ENCODE peak calls at places on chromosomes 5 and 9, in four cellular contexts. One of them, this sample, is unnamed.

GRCh38 chr9:115006660-115007059 is 76.3 kb upstream of the TNFSF8 start:
- DNase-seq in gastrocnemius medialis: no peak
- DNase-seq in sigmoid colon: no peak
- DNase-seq in astrocyte: peak; percentile 98
- DNase-seq in this sample: peak; percentile 82

GRCh38 chr5:141597394-141597793 is 21.4 kb downstream of the DIAPH1 start:
- DNase-seq in gastrocnemius medialis: no peak
- DNase-seq in sigmoid colon: no peak
- DNase-seq in astrocyte: no peak
- DNase-seq in this sample: no peak

GRCh38 chr5:181069767-181070491 is 29.9 kb downstream of the BTNL9 start:
- DNase-seq in gastrocnemius medialis: no peak
- DNase-seq in sigmoid colon: no peak
- DNase-seq in astrocyte: no peak
- DNase-seq in this sample: no peak

GRCh38 chr5:146967646-146968045 is 89.1 kb upstream of the PPP2R2B start:
- DNase-seq in gastrocnemius medialis: no peak
- DNase-seq in sigmoid colon: no peak
- DNase-seq in astrocyte: no peak
- DNase-seq in this sample: no peak

GRCh38 chr9:17942498-17942897 is 363.6 kb downstream of the SH3GL2 start:
- DNase-seq in gastrocnemius medialis: no peak
- DNase-seq in sigmoid colon: no peak
- DNase-seq in astrocyte: no peak
- DNase-seq in this sample: no peak

GRCh38 chr5:140038373-140038957 is 4.6 kb downstream of the NRG2 start:
- DNase-seq in gastrocnemius medialis: no peak
- DNase-seq in sigmoid colon: no peak
- DNase-seq in astrocyte: no peak
- DNase-seq in this sample: no peak

GRCh38 chr5:172645271-172645670 is 4.2 kb downstream of the NEURL1B start:
- DNase-seq in gastrocnemius medialis: no peak
- DNase-seq in sigmoid colon: no peak
- DNase-seq in astrocyte: no peak
- DNase-seq in this sample: no peak

GRCh38 chr5:137320056-137321045 is 178.8 kb downstream of the SPOCK1 start:
- DNase-seq in gastrocnemius medialis: peak; percentile 16
- DNase-seq in sigmoid colon: no peak
- DNase-seq in astrocyte: peak; percentile 68
- DNase-seq in this sample: peak; percentile 58

GRCh38 chr5:4785971-4786370 is 354.2 kb upstream of the ADAMTS16 start:
- DNase-seq in gastrocnemius medialis: no peak
- DNase-seq in sigmoid colon: no peak
- DNase-seq in astrocyte: no peak
- DNase-seq in this sample: no peak

GRCh38 chr9:124660341-124660801 is 110.7 kb downstream of the NR6A1 start:
- DNase-seq in gastrocnemius medialis: no peak
- DNase-seq in sigmoid colon: no peak
- DNase-seq in astrocyte: peak; percentile 78
- DNase-seq in this sample: peak; percentile 56

GRCh38 chr5:142845954-142846398 is 75.8 kb downstream of the ARHGAP26 start:
- DNase-seq in gastrocnemius medialis: no peak
- DNase-seq in sigmoid colon: no peak
- DNase-seq in astrocyte: no peak
- DNase-seq in this sample: no peak

GRCh38 chr9:35156781-35157180 is 5.0 kb upstream of the UNC13B start:
- DNase-seq in gastrocnemius medialis: no peak
- DNase-seq in sigmoid colon: no peak
- DNase-seq in astrocyte: no peak
- DNase-seq in this sample: no peak

GRCh38 chr5:154092356-154092755 is 53.6 kb downstream of the MFAP3 start:
- DNase-seq in gastrocnemius medialis: no peak
- DNase-seq in sigmoid colon: no peak
- DNase-seq in astrocyte: peak; percentile 37
- DNase-seq in this sample: peak; percentile 24

GRCh38 chr9:92455217-92455616 is 27.1 kb downstream of the ASPN start:
- DNase-seq in gastrocnemius medialis: no peak
- DNase-seq in sigmoid colon: no peak
- DNase-seq in astrocyte: no peak
- DNase-seq in this sample: no peak

GRCh38 chr5:10162468-10162867 is 87.2 kb downstream of the ATPSCKMT start:
- DNase-seq in gastrocnemius medialis: no peak
- DNase-seq in sigmoid colon: no peak
- DNase-seq in astrocyte: no peak
- DNase-seq in this sample: no peak

GRCh38 chr5:9408964-9409363 is 136.9 kb downstream of the SEMA5A start:
- DNase-seq in gastrocnemius medialis: no peak
- DNase-seq in sigmoid colon: no peak
- DNase-seq in astrocyte: no peak
- DNase-seq in this sample: no peak

GRCh38 chr5:90142531-90142930 is 267.0 kb downstream of the CETN3 start:
- DNase-seq in gastrocnemius medialis: no peak
- DNase-seq in sigmoid colon: no peak
- DNase-seq in astrocyte: no peak
- DNase-seq in this sample: no peak

GRCh38 chr5:43078956-43079355 is 38.8 kb upstream of the ANXA2R start:
- DNase-seq in gastrocnemius medialis: no peak
- DNase-seq in sigmoid colon: no peak
- DNase-seq in astrocyte: peak; percentile 82
- DNase-seq in this sample: peak; percentile 82

GRCh38 chr9:114061830-114062474 is 16.1 kb downstream of the AMBP start:
- DNase-seq in gastrocnemius medialis: no peak
- DNase-seq in sigmoid colon: no peak
- DNase-seq in astrocyte: no peak
- DNase-seq in this sample: no peak

GRCh38 chr5:52893105-52893504 is 96.0 kb upstream of the ITGA2 start:
- DNase-seq in gastrocnemius medialis: no peak
- DNase-seq in sigmoid colon: no peak
- DNase-seq in astrocyte: peak; percentile 83
- DNase-seq in this sample: peak; percentile 27

GRCh38 chr9:109247228-109247627 is 73.6 kb downstream of the EPB41L4B start:
- DNase-seq in gastrocnemius medialis: no peak
- DNase-seq in sigmoid colon: no peak
- DNase-seq in astrocyte: no peak
- DNase-seq in this sample: no peak

GRCh38 chr5:10757043-10757442 is 4.0 kb downstream of the DAP start:
- DNase-seq in gastrocnemius medialis: no peak
- DNase-seq in sigmoid colon: no peak
- DNase-seq in astrocyte: no peak
- DNase-seq in this sample: no peak

GRCh38 chr5:61603211-61603908 is 271.3 kb downstream of the ZSWIM6 start:
- DNase-seq in gastrocnemius medialis: no peak
- DNase-seq in sigmoid colon: no peak
- DNase-seq in astrocyte: peak; percentile 41
- DNase-seq in this sample: no peak

GRCh38 chr9:27765931-27766835 is 192.9 kb upstream of the C9orf72 start:
- DNase-seq in gastrocnemius medialis: no peak
- DNase-seq in sigmoid colon: no peak
- DNase-seq in astrocyte: peak; percentile 33
- DNase-seq in this sample: peak; percentile 46

GRCh38 chr9:134365791-134366222 is 39.6 kb downstream of the RXRA start:
- DNase-seq in gastrocnemius medialis: peak; percentile 86
- DNase-seq in sigmoid colon: peak; percentile 96
- DNase-seq in astrocyte: no peak
- DNase-seq in this sample: no peak

GRCh38 chr5:160390787-160391696 is 8.8 kb downstream of the FAM200C start:
- DNase-seq in gastrocnemius medialis: no peak
- DNase-seq in sigmoid colon: no peak
- DNase-seq in astrocyte: peak; percentile 16
- DNase-seq in this sample: no peak

GRCh38 chr9:22840641-22841040 is 394.0 kb downstream of the DMRTA1 start:
- DNase-seq in gastrocnemius medialis: no peak
- DNase-seq in sigmoid colon: no peak
- DNase-seq in astrocyte: no peak
- DNase-seq in this sample: no peak

GRCh38 chr5:139649082-139649991 is 1.2 kb downstream of the CXXC5 start:
- DNase-seq in gastrocnemius medialis: no peak
- DNase-seq in sigmoid colon: peak; percentile 69
- DNase-seq in astrocyte: no peak
- DNase-seq in this sample: no peak

DNA sequence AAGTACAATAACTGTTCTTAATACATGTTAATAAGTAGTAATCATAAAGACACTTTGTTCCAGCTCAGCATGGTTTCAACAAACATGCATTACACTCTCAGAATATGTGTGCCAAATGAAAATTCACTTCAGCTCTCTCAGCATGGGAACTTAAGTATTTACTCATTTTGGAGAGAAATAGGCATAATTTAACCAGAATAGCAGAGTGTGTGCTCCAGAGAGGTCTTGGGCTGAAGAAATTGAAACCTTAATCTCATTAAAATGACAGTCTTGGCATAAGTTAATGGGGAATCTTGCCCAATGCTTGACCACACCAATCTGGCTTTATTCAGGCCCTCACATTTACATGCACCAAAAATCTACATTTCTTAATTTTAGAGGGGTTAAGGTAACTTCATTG is 11.0 kb upstream of the LOX start:
- DNase-seq in gastrocnemius medialis: no peak
- DNase-seq in sigmoid colon: no peak
- DNase-seq in astrocyte: peak; percentile 66
- DNase-seq in this sample: no peak
- H3K4me3 ChIP-seq in gastrocnemius medialis: no peak overlapping the region
- H3K4me3 ChIP-seq in sigmoid colon: no peak overlapping the region
- H3K4me3 ChIP-seq in astrocyte: no peak overlapping the region
- H3K4me3 ChIP-seq in this sample: no peak overlapping the region

GRCh38 chr9:33921967-33922895 is 105.3 kb downstream of the UBE2R2 start:
- DNase-seq in gastrocnemius medialis: no peak
- DNase-seq in sigmoid colon: no peak
- DNase-seq in astrocyte: no peak
- DNase-seq in this sample: peak; percentile 28

GRCh38 chr9:33913541-33913940 is 96.6 kb downstream of the UBE2R2 start:
- DNase-seq in gastrocnemius medialis: no peak
- DNase-seq in sigmoid colon: no peak
- DNase-seq in astrocyte: no peak
- DNase-seq in this sample: no peak

GRCh38 chr9:33919276-33919897 is 102.4 kb downstream of the UBE2R2 start:
- DNase-seq in gastrocnemius medialis: no peak
- DNase-seq in sigmoid colon: no peak
- DNase-seq in astrocyte: no peak
- DNase-seq in this sample: no peak

GRCh38 chr9:33914887-33915286 is 97.9 kb downstream of the UBE2R2 start:
- DNase-seq in gastrocnemius medialis: no peak
- DNase-seq in sigmoid colon: no peak
- DNase-seq in astrocyte: no peak
- DNase-seq in this sample: no peak

GRCh38 chr9:33917036-33917435 is 100.1 kb downstream of the UBE2R2 start:
- DNase-seq in gastrocnemius medialis: no peak
- DNase-seq in sigmoid colon: no peak
- DNase-seq in astrocyte: no peak
- DNase-seq in this sample: no peak
- H3K36me3 ChIP-seq in gastrocnemius medialis: no peaks in the 10 kb centered on the region
- H3K36me3 ChIP-seq in sigmoid colon: peaks cover 43% of the 10 kb centered on the region
- H3K36me3 ChIP-seq in astrocyte: peaks cover 45% of the 10 kb centered on the region
- H3K36me3 ChIP-seq in this sample: peaks cover 48% of the 10 kb centered on the region

GRCh38 chr5:158880514-158881001 is 219.2 kb downstream of the EBF1 start:
- DNase-seq in gastrocnemius medialis: no peak
- DNase-seq in sigmoid colon: no peak
- DNase-seq in astrocyte: no peak
- DNase-seq in this sample: no peak

GRCh38 chr5:158882236-158882635 is 217.5 kb downstream of the EBF1 start:
- DNase-seq in gastrocnemius medialis: no peak
- DNase-seq in sigmoid colon: no peak
- DNase-seq in astrocyte: no peak
- DNase-seq in this sample: no peak

GRCh38 chr5:158883502-158883901 is 216.2 kb downstream of the EBF1 start:
- DNase-seq in gastrocnemius medialis: no peak
- DNase-seq in sigmoid colon: no peak
- DNase-seq in astrocyte: no peak
- DNase-seq in this sample: no peak

GRCh38 chr5:158881076-158881880 is 218.4 kb downstream of the EBF1 start:
- DNase-seq in gastrocnemius medialis: no peak
- DNase-seq in sigmoid colon: no peak
- DNase-seq in astrocyte: no peak
- DNase-seq in this sample: no peak

GRCh38 chr5:158882660-158883059 is 217.1 kb downstream of the EBF1 start:
- DNase-seq in gastrocnemius medialis: no peak
- DNase-seq in sigmoid colon: no peak
- DNase-seq in astrocyte: no peak
- DNase-seq in this sample: no peak
- H3K4me3 ChIP-seq in gastrocnemius medialis: no peak overlapping the region
- H3K4me3 ChIP-seq in sigmoid colon: no peak overlapping the region
- H3K4me3 ChIP-seq in astrocyte: no peak overlapping the region
- H3K4me3 ChIP-seq in this sample: no peak overlapping the region

GRCh38 chr9:131038256-131039128 is 29.5 kb downstream of the LAMC3 start:
- DNase-seq in gastrocnemius medialis: no peak
- DNase-seq in sigmoid colon: peak; percentile 33
- DNase-seq in astrocyte: no peak
- DNase-seq in this sample: no peak
- H3K36me3 ChIP-seq in gastrocnemius medialis: no peaks in the 10 kb centered on the region
- H3K36me3 ChIP-seq in sigmoid colon: no peaks in the 10 kb centered on the region
- H3K36me3 ChIP-seq in astrocyte: no peaks in the 10 kb centered on the region
- H3K36me3 ChIP-seq in this sample: no peaks in the 10 kb centered on the region

GRCh38 chr5:608286-609087 is 3.7 kb upstream of the CEP72 start:
- DNase-seq in gastrocnemius medialis: no peak
- DNase-seq in sigmoid colon: peak; percentile 35
- DNase-seq in astrocyte: no peak
- DNase-seq in this sample: no peak

GRCh38 chr5:606061-606460 is 6.1 kb upstream of the CEP72 start:
- DNase-seq in gastrocnemius medialis: no peak
- DNase-seq in sigmoid colon: peak; percentile 47
- DNase-seq in astrocyte: no peak
- DNase-seq in this sample: no peak

GRCh38 chr5:609088-609370 is 3.1 kb upstream of the CEP72 start:
- DNase-seq in gastrocnemius medialis: no peak
- DNase-seq in sigmoid colon: no peak
- DNase-seq in astrocyte: no peak
- DNase-seq in this sample: no peak

GRCh38 chr5:606526-607399 is 5.4 kb upstream of the CEP72 start:
- DNase-seq in gastrocnemius medialis: no peak
- DNase-seq in sigmoid colon: peak; percentile 46
- DNase-seq in astrocyte: no peak
- DNase-seq in this sample: no peak

GRCh38 chr5:607541-608285 is 4.4 kb upstream of the CEP72 start:
- DNase-seq in gastrocnemius medialis: no peak
- DNase-seq in sigmoid colon: peak; percentile 48
- DNase-seq in astrocyte: no peak
- DNase-seq in this sample: no peak
- H3K4me3 ChIP-seq in gastrocnemius medialis: no peak overlapping the region
- H3K4me3 ChIP-seq in sigmoid colon: no peak overlapping the region
- H3K4me3 ChIP-seq in astrocyte: no peak overlapping the region
- H3K4me3 ChIP-seq in this sample: no peak overlapping the region